ENCODE peak calls at places on chromosomes 1 and 21, in seven cellular contexts. I, B, Y, J, Z, R and E are unnamed samples.

GRCh38 chr21:39804264-39804663 is 59.3 kb downstream of the IGSF5 start:
- DNase-seq in J (no peak), R (no peak), B (no peak), Z (no peak), Y (no peak), I (no peak), E (no peak)

GRCh38 chr1:61561666-61562065 is 163.3 kb downstream of the TM2D1 start:
- DNase-seq in B (no peak), R (no peak), Z (no peak), I (no peak), Y (no peak), J (no peak), E (no peak)

GRCh38 chr1:11787251-11787803 is 18.4 kb downstream of the MTHFR start:
- DNase-seq in R (no peak), Y (no peak), J (no peak), I (no peak), Z (no peak), B (no peak), E (no peak)

GRCh38 chr1:115641762-115642167 is at the start of gene VANGL1:
- DNase-seq in B (peak), I (no peak), Y (no peak), J (peak), R (peak), Z (peak), E (peak)

GRCh38 chr1:43339584-43340232 is 2.1 kb downstream of the MPL start:
- DNase-seq in I (no peak), B (no peak), J (no peak), Y (no peak), R (no peak), Z (no peak), E (no peak)

GRCh38 chr1:212254853-212255363 is 30.3 kb upstream of the PPP2R5A start:
- DNase-seq in Y (no peak), I (no peak), B (peak), J (no peak), R (peak), Z (no peak), E (no peak)

GRCh38 chr1:85339671-85340399 is 63.4 kb upstream of the BCL10 start:
- DNase-seq in B (no peak), R (no peak), I (no peak), Y (no peak), Z (no peak), J (no peak), E (no peak)

GRCh38 chr1:202888204-202888506 is 794 bp downstream of the RABIF start:
- DNase-seq in B (no peak), I (peak), R (no peak), Y (no peak), J (no peak), Z (no peak), E (no peak)

GRCh38 chr1:168518201-168518689 is 25.6 kb downstream of the XCL2 start:
- DNase-seq in J (no peak), R (no peak), I (no peak), B (no peak), Z (no peak), Y (no peak), E (no peak)

GRCh38 chr1:246199086-246199485 is 308.0 kb downstream of the SMYD3 start:
- DNase-seq in R (no peak), B (no peak), Y (no peak), J (no peak), I (no peak), Z (no peak), E (no peak)

GRCh38 chr1:205979301-205979700 is 23.9 kb downstream of the RAB7B start:
- DNase-seq in R (no peak), Y (no peak), B (no peak), Z (no peak), J (no peak), I (no peak), E (no peak)

GRCh38 chr1:100455478-100456072 is 82.4 kb upstream of the GPR88 start:
- DNase-seq in R (peak), Y (no peak), I (no peak), J (no peak), Z (no peak), B (no peak), E (no peak)

GRCh38 chr1:29709711-29710169 is 473.4 kb downstream of the PTPRU start:
- DNase-seq in Y (no peak), I (no peak), R (no peak), Z (no peak), B (no peak), J (no peak), E (no peak)

GRCh38 chr1:93000291-93000690 is 39.0 kb upstream of the DIPK1A start:
- DNase-seq in I (no peak), R (no peak), B (no peak), J (no peak), Y (no peak), Z (no peak), E (no peak)

GRCh38 chr1:163834778-163835177 is 513.0 kb downstream of the NUF2 start:
- DNase-seq in J (no peak), Y (no peak), I (no peak), Z (no peak), B (no peak), R (no peak), E (no peak)

GRCh38 chr21:43640437-43640836 is 18.9 kb downstream of the HSF2BP start:
- DNase-seq in J (no peak), Z (no peak), I (no peak), R (no peak), B (no peak), Y (no peak), E (no peak)

GRCh38 chr1:200429221-200429751 is 19.4 kb upstream of the ZNF281 start:
- DNase-seq in R (no peak), Y (no peak), Z (no peak), J (no peak), B (peak), I (no peak), E (no peak)

GRCh38 chr1:12409676-12410075 is 179.8 kb downstream of the VPS13D start:
- DNase-seq in J (no peak), Y (no peak), Z (no peak), B (no peak), I (no peak), R (no peak), E (no peak)

GRCh38 chr1:160047116-160047991 is 15.6 kb upstream of the PIGM start:
- DNase-seq in J (no peak), B (peak), R (no peak), I (no peak), Y (no peak), Z (no peak), E (no peak)

GRCh38 chr21:42424848-42425602 is 21.3 kb downstream of the UBASH3A start:
- DNase-seq in J (no peak), Y (no peak), R (no peak), Z (no peak), I (no peak), B (no peak), E (no peak)

GRCh38 chr1:8681317-8681650 is 136.2 kb downstream of the RERE start:
- DNase-seq in I (no peak), Z (no peak), R (no peak), B (peak), J (no peak), Y (no peak), E (no peak)

GRCh38 chr1:166538646-166539045 is 300.6 kb upstream of the POGK start:
- DNase-seq in B (no peak), Y (no peak), Z (no peak), R (no peak), I (no peak), J (no peak), E (no peak)

GRCh38 chr1:109547412-109548320 is 749 bp upstream of the GNAI3 start:
- DNase-seq in B (no peak), R (no peak), Y (no peak), I (no peak), Z (no peak), J (no peak), E (no peak)

GRCh38 chr1:165342588-165342987 is 13.9 kb downstream of the LMX1A start:
- DNase-seq in Z (no peak), I (no peak), J (no peak), B (no peak), R (no peak), Y (no peak), E (no peak)

GRCh38 chr1:246425139-246425794 is 81.8 kb downstream of the SMYD3 start:
- DNase-seq in Z (no peak), Y (no peak), J (no peak), R (no peak), I (no peak), B (no peak), E (no peak)

GRCh38 chr1:86703696-86704455 is 500 bp upstream of the SH3GLB1 start:
- DNase-seq in I (peak), Y (peak), B (peak), Z (no peak), J (peak), R (no peak), E (peak)

GRCh38 chr1:28781305-28781704 is 30.7 kb upstream of the OPRD1 start:
- DNase-seq in Z (no peak), B (no peak), Y (no peak), R (no peak), J (no peak), I (no peak), E (no peak)

GRCh38 chr1:1038694-1039093 is 18.8 kb downstream of the AGRN start:
- DNase-seq in Y (no peak), J (no peak), Z (peak), B (no peak), I (no peak), R (no peak), E (peak)

GRCh38 chr21:45393833-45394638 is 10.9 kb upstream of the COL18A1 start:
- DNase-seq in Y (no peak), R (no peak), J (no peak), Z (no peak), B (no peak), I (no peak), E (no peak)

GRCh38 chr1:170225735-170226524 is 80.2 kb downstream of the NTMT2 start:
- DNase-seq in I (no peak), Z (no peak), Y (no peak), B (no peak), R (no peak), J (no peak), E (no peak)

DNA sequence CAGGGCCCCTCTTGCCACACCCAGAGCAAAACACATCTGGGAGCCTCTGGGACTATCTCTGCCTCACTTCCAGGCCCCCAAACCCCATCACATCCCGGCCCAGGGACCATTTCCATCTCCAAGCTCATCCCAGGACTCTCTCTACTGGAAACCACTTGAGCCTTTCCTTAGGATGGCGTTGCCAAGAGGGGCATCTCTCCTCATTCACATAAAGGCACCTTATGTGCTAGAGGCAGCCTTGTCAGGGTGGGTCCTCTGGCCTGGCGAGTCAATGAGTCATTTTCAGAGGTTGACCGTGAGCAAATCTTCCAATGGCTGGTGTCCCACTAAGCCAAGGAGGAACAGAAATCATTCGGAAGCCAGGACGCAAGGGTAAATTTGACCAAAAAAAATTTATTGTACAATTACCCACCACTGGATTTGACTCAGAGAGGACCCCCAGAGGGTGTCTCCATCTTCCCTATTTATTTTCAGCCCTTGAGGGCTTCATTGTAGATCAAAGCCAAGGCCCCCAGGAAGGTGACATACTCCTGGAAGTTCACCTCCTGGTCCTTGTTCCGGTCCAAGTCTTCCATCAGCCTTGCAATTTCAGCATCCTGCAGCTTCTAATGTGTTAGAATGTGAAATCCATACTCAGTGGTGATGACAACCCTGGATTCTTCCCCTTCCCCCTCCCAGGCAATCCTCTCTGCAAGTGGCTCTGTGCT is 1.4 kb downstream of the S100A6 start:
- DNase-seq in I (no peak), J (no peak), Z (no peak), R (no peak), Y (no peak), B (no peak), E (no peak)
- TF ChIP-seq POLR2AphosphoS5 in I (no peak), J (no peak), Z (no peak), R (no peak), Y (no peak), B (no peak), E (no peak)

GRCh38 chr1:63012339-63012738 is 228.4 kb downstream of the ATG4C start:
- DNase-seq in I (no peak), J (no peak), R (no peak), B (peak), Y (no peak), Z (no peak), E (no peak)
- TF ChIP-seq TAF1 in I (no peak), J (no peak), R (no peak), B (no peak), Y (no peak), Z (no peak), E (no peak)

DNA sequence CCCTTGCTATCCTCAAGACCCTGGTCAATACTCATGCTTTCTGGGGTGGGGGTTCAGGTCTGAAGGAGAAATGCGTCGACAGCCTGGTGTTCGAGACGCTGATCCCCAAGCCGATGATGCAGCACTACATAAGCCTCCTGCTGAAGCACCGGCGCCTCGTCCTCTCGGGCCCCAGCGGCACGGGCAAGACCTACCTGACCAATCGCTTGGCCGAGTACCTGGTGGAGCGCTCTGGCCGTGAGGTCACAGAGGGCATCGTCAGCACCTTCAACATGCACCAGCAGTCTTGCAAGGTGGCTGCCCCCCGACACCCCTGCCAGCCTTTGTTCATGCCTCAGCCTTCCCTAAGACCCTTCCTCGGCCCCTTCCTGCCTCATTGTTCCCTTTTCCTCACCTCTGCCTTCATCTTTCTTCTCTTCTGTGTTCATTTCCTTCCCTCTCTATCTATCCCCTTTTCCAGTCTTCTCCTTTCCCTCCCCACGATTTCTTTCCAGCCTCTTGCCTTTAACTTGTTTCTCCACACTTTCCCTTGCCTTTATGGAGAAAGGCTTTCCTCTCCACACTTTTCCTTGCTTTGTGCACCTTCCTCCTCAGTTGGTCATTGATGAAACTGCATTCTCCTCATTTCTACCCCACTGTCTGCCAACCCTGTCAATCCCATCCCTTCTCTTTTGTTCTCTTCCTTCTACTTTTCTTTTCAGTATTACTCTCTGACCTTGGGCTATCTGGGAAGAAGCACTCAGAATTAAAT is 18.3 kb upstream of the IPO9 start:
- DNase-seq in B (no peak), R (no peak), J (no peak), Z (no peak), Y (no peak), I (no peak), E (no peak)
- TF ChIP-seq POLR2AphosphoS5 in B (no peak), R (no peak), J (no peak), Z (no peak), Y (no peak), I (no peak), E (no peak)

DNA sequence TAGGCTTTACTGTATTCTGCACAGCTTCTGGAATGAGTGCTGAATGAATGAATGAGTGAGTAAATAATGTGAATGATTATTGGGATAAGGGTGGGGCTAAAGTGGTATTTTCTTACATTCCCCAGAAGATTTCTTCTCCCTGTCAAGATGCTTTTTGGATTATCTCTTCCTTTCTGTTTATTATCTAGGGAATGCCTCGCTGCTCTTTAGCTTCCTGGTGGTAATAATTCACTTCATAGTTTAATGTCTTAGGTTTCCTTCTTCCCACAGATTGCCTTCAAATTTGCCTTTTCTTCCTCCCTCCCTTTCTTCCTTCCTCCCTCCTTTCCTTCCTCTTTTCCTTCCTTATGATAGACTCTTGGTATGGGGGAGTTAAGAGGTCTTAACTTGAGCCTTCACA is 24.0 kb downstream of the DDR2 start:
- DNase-seq in R (no peak), B (no peak), I (no peak), Z (no peak), Y (no peak), J (no peak), E (no peak)
- TF ChIP-seq TAF1 in R (no peak), B (no peak), I (no peak), Z (no peak), Y (no peak), J (no peak), E (no peak)

GRCh38 chr1:185648858-185649589 is 85.2 kb upstream of the HMCN1 start:
- DNase-seq in R (no peak), B (no peak), I (no peak), Z (no peak), J (no peak), Y (no peak), E (no peak)

GRCh38 chr1:185652348-185652747 is 81.8 kb upstream of the HMCN1 start:
- DNase-seq in Y (no peak), I (no peak), Z (no peak), R (no peak), B (peak), J (no peak), E (no peak)

GRCh38 chr1:185653615-185654014 is 80.6 kb upstream of the HMCN1 start:
- DNase-seq in Z (no peak), Y (no peak), R (no peak), B (no peak), J (no peak), I (no peak), E (no peak)

GRCh38 chr1:185654199-185654951 is 79.8 kb upstream of the HMCN1 start:
- DNase-seq in Y (no peak), I (no peak), R (no peak), Z (no peak), B (peak), J (no peak), E (no peak)

DNA sequence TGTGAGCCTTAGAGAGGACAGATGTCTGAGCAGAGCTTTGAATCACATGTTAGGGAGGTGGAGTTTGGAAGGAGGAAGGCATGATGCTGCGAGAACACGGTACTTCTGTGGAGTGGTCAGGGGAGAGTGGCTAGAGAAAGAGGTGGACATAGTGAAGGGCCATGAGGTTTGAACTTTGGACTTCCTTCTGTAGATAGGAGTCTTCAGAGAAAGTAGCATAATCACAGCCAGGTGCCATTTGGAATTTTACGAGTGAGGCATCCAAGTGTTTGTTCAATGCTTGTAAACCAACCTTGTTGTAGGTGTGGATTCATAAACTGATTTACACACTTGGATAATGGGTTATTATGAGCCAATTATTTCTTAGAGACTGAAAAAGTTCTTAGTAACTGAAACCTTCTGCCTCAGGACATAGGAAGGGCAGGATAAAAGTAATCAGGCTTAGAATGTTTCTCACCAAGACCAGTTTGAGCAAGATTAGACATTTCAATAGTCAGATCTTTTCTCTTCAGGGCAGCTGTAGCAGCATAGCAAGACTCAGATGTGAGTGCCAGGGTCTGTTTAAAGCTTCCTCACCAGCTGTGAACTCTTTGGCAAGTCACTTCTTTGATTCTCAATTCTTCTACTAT is 83.5 kb upstream of the HMCN1 start:
- DNase-seq in R (no peak), Y (no peak), B (no peak), J (no peak), I (no peak), Z (no peak), E (no peak)
- TF ChIP-seq POLR2AphosphoS5 in R (no peak), Y (no peak), B (no peak), J (no peak), I (no peak), Z (no peak), E (no peak)